ENCODE peak calls at places on chromosomes 6 and 20, in seven cellular contexts. N is fibroblast of mammary gland, M is neural crest cell, L is NCI-H2081, E is G401, B is fibroblast of the aortic adventitia, S is Karpas-422. C is an unnamed sample.

GRCh38 chr20:21100590-21101452 is 5.3 kb downstream of the LINC00237 start:
- DNase-seq in N (no peak), L (peak), S (peak), M (peak), B (peak), E (no peak), C (no peak)

GRCh38 chr6:41066867-41067304 is 5.3 kb downstream of the OARD1 start:
- DNase-seq in S (peak), E (peak), B (peak), L (peak), N (peak), M (peak), C (peak)

GRCh38 chr6:126574301-126574700 is 234.4 kb downstream of the CENPW start:
- DNase-seq in L (no peak), M (no peak), E (no peak), S (no peak), N (no peak), B (no peak), C (no peak)

GRCh38 chr20:54268941-54269340 is 61.1 kb downstream of the PFDN4 start:
- DNase-seq in L (no peak), N (no peak), B (peak), M (no peak), E (no peak), S (no peak), C (no peak)

GRCh38 chr20:38782275-38782674 is 23.2 kb upstream of the PPP1R16B start:
- DNase-seq in S (no peak), B (no peak), L (no peak), M (no peak), E (no peak), N (no peak), C (no peak)

GRCh38 chr6:102670756-102671155 is 1277.2 kb downstream of the GRIK2 start:
- DNase-seq in N (no peak), S (no peak), B (no peak), E (peak), L (peak), M (no peak), C (no peak)

GRCh38 chr6:44655368-44656342 is 268.1 kb downstream of the CDC5L start:
- DNase-seq in N (peak), M (peak), L (peak), B (peak), S (peak), E (peak), C (peak)

GRCh38 chr6:30816791-30817739 is 67.3 kb upstream of the DDR1 start:
- DNase-seq in E (no peak), S (no peak), N (no peak), B (no peak), L (no peak), M (no peak), C (no peak)

GRCh38 chr6:106823732-106824351 is 150.7 kb downstream of the CD24 start:
- DNase-seq in E (no peak), L (no peak), M (no peak), S (no peak), B (no peak), N (no peak), C (peak)

GRCh38 chr6:67594366-67594765 is 1040.7 kb upstream of the ADGRB3 start:
- DNase-seq in L (no peak), S (no peak), B (peak), E (no peak), N (no peak), M (no peak), C (no peak)

GRCh38 chr20:34538671-34539123 is 19.8 kb upstream of the MAP1LC3A start:
- DNase-seq in B (peak), N (peak), E (no peak), L (no peak), M (peak), S (peak), C (no peak)

GRCh38 chr6:41801380-41801779 is 13.9 kb downstream of the TOMM6 start:
- DNase-seq in E (no peak), S (peak), M (no peak), L (no peak), N (peak), B (peak), C (no peak)

GRCh38 chr6:77106992-77107391 is 356.3 kb downstream of the HTR1B start:
- DNase-seq in N (peak), L (no peak), E (no peak), B (peak), S (no peak), M (no peak), C (no peak)

GRCh38 chr6:111183702-111184517 is 96.6 kb downstream of the SLC16A10 start:
- DNase-seq in E (no peak), S (no peak), M (no peak), N (no peak), B (no peak), L (no peak), C (no peak)

GRCh38 chr6:96898241-96898851 is 655 bp upstream of the NDUFAF4 start:
- DNase-seq in S (peak), M (no peak), E (peak), N (peak), L (no peak), B (peak), C (no peak)

GRCh38 chr6:102381203-102381602 is 987.7 kb downstream of the GRIK2 start:
- DNase-seq in N (no peak), M (no peak), S (no peak), B (no peak), E (no peak), L (no peak), C (no peak)

GRCh38 chr6:12277401-12277800 is 12.8 kb upstream of the EDN1 start:
- DNase-seq in S (no peak), L (no peak), B (no peak), N (no peak), M (no peak), E (no peak), C (no peak)